ENCODE peak calls at places on chromosomes 11 and 22, in six cellular contexts. One of them, this sample, is unnamed.
A peak's percentile ranks its signal among the peaks of the same experiment; 100 is the strongest.

GRCh38 chr22:19291218-19291579 is 320 bp downstream of the CLTCL1 start:
- DNase-seq in A549: no peak
- DNase-seq in T-helper 9 cell: peak; percentile 39
- DNase-seq in ureter: no peak
- DNase-seq in A172: no peak
- DNase-seq in H9: peak; percentile 32
- DNase-seq in this sample: peak; percentile 11

GRCh38 chr11:71235719-71236118 is 16.7 kb downstream of the SHANK2 start:
- DNase-seq in A549: no peak
- DNase-seq in T-helper 9 cell: no peak
- DNase-seq in ureter: peak; percentile 19
- DNase-seq in A172: no peak
- DNase-seq in H9: peak; percentile 12
- DNase-seq in this sample: no peak

GRCh38 chr11:12674936-12675696 is 895 bp downstream of the TEAD1 start:
- DNase-seq in A549: no peak
- DNase-seq in T-helper 9 cell: no peak
- DNase-seq in ureter: no peak
- DNase-seq in A172: no peak
- DNase-seq in H9: no peak
- DNase-seq in this sample: no peak

GRCh38 chr11:67033661-67034166 is 10.8 kb downstream of the SYT12 start:
- DNase-seq in A549: no peak
- DNase-seq in T-helper 9 cell: no peak
- DNase-seq in ureter: no peak
- DNase-seq in A172: peak; percentile 90
- DNase-seq in H9: no peak
- DNase-seq in this sample: peak; percentile 47

GRCh38 chr11:123454060-123454651 is 24.1 kb downstream of the GRAMD1B start:
- DNase-seq in A549: peak; percentile 81
- DNase-seq in T-helper 9 cell: peak; percentile 26
- DNase-seq in ureter: no peak
- DNase-seq in A172: peak; percentile 70
- DNase-seq in H9: no peak
- DNase-seq in this sample: peak; percentile 40

GRCh38 chr11:117915219-117915618 is 14.0 kb downstream of the TMPRSS13 start:
- DNase-seq in A549: no peak
- DNase-seq in T-helper 9 cell: no peak
- DNase-seq in ureter: no peak
- DNase-seq in A172: no peak
- DNase-seq in H9: peak; percentile 36
- DNase-seq in this sample: no peak

GRCh38 chr22:21981874-21982273 is 713 bp downstream of the TOP3B start:
- DNase-seq in A549: no peak
- DNase-seq in T-helper 9 cell: no peak
- DNase-seq in ureter: no peak
- DNase-seq in A172: no peak
- DNase-seq in H9: no peak
- DNase-seq in this sample: no peak

GRCh38 chr11:64276653-64277431 is 7.6 kb downstream of the BAD start:
- DNase-seq in A549: peak; percentile 44
- DNase-seq in T-helper 9 cell: no peak
- DNase-seq in ureter: peak; percentile 78
- DNase-seq in A172: peak; percentile 96
- DNase-seq in H9: no peak
- DNase-seq in this sample: no peak

GRCh38 chr22:37137903-37138665 is 11.6 kb downstream of the IL2RB start:
- DNase-seq in A549: no peak
- DNase-seq in T-helper 9 cell: no peak
- DNase-seq in ureter: no peak
- DNase-seq in A172: no peak
- DNase-seq in H9: no peak
- DNase-seq in this sample: no peak

GRCh38 chr11:44858796-44859527 is 91.7 kb downstream of the TP53I11 start:
- DNase-seq in A549: no peak
- DNase-seq in T-helper 9 cell: no peak
- DNase-seq in ureter: no peak
- DNase-seq in A172: no peak
- DNase-seq in H9: peak; percentile 61
- DNase-seq in this sample: no peak

GRCh38 chr11:44213148-44213547 is 96.8 kb downstream of the ALX4 start:
- DNase-seq in A549: no peak
- DNase-seq in T-helper 9 cell: no peak
- DNase-seq in ureter: no peak
- DNase-seq in A172: no peak
- DNase-seq in H9: no peak
- DNase-seq in this sample: no peak

GRCh38 chr11:35061516-35062440 is 77.2 kb upstream of the CD44 start:
- DNase-seq in A549: no peak
- DNase-seq in T-helper 9 cell: no peak
- DNase-seq in ureter: no peak
- DNase-seq in A172: no peak
- DNase-seq in H9: no peak
- DNase-seq in this sample: no peak

GRCh38 chr11:31645747-31646146 is 136.2 kb downstream of the ELP4 start:
- DNase-seq in A549: peak; percentile 13
- DNase-seq in T-helper 9 cell: no peak
- DNase-seq in ureter: no peak
- DNase-seq in A172: peak; percentile 87
- DNase-seq in H9: no peak
- DNase-seq in this sample: no peak

GRCh38 chr11:35971841-35972422 is 28.1 kb downstream of the LDLRAD3 start:
- DNase-seq in A549: no peak
- DNase-seq in T-helper 9 cell: no peak
- DNase-seq in ureter: no peak
- DNase-seq in A172: no peak
- DNase-seq in H9: no peak
- DNase-seq in this sample: peak; percentile 5

GRCh38 chr22:39197578-39197977 is 45.1 kb upstream of the CBX7 start:
- DNase-seq in A549: no peak
- DNase-seq in T-helper 9 cell: no peak
- DNase-seq in ureter: no peak
- DNase-seq in A172: no peak
- DNase-seq in H9: no peak
- DNase-seq in this sample: no peak

GRCh38 chr11:122439911-122440782 is 215.4 kb upstream of the UBASH3B start:
- DNase-seq in A549: peak; percentile 15
- DNase-seq in T-helper 9 cell: no peak
- DNase-seq in ureter: no peak
- DNase-seq in A172: no peak
- DNase-seq in H9: peak; percentile 66
- DNase-seq in this sample: no peak

GRCh38 chr11:125224391-125225015 is 60.0 kb downstream of the PKNOX2 start:
- DNase-seq in A549: no peak
- DNase-seq in T-helper 9 cell: no peak
- DNase-seq in ureter: no peak
- DNase-seq in A172: no peak
- DNase-seq in H9: peak; percentile 53
- DNase-seq in this sample: no peak

GRCh38 chr11:103608566-103608965 is 427.9 kb upstream of the DDI1 start:
- DNase-seq in A549: no peak
- DNase-seq in T-helper 9 cell: no peak
- DNase-seq in ureter: no peak
- DNase-seq in A172: peak; percentile 68
- DNase-seq in H9: no peak
- DNase-seq in this sample: no peak

GRCh38 chr22:42313804-42314581 is 43.5 kb upstream of the TCF20 start:
- DNase-seq in A549: peak; percentile 13
- DNase-seq in T-helper 9 cell: no peak
- DNase-seq in ureter: no peak
- DNase-seq in A172: peak; percentile 71
- DNase-seq in H9: peak; percentile 95
- DNase-seq in this sample: peak; percentile 49

GRCh38 chr22:30040499-30041055 is 39.7 kb upstream of the HORMAD2 start:
- DNase-seq in A549: no peak
- DNase-seq in T-helper 9 cell: no peak
- DNase-seq in ureter: no peak
- DNase-seq in A172: no peak
- DNase-seq in H9: no peak
- DNase-seq in this sample: no peak

This sample was measured in GM12865.